ENCODE peak calls at places on chromosomes 6 and 20, in five cellular contexts. One of them, this sample, is unnamed.

GRCh38 chr20:45289942-45290676 is 16.5 kb upstream of the RBPJL start:
- DNase-seq in heart left ventricle: no peak
- DNase-seq in CD8-positive, alpha-beta T cell: no peak
- DNase-seq in PC-3: no peak
- DNase-seq in psoas muscle: no peak
- DNase-seq in this sample: no peak

GRCh38 chr20:37253087-37253486 is 8.5 kb downstream of the GHRH start:
- DNase-seq in heart left ventricle: no peak
- DNase-seq in CD8-positive, alpha-beta T cell: no peak
- DNase-seq in PC-3: no peak
- DNase-seq in psoas muscle: no peak
- DNase-seq in this sample: no peak

GRCh38 chr6:52534966-52535390 is 41.9 kb downstream of the TRAM2 start:
- DNase-seq in heart left ventricle: no peak
- DNase-seq in CD8-positive, alpha-beta T cell: no peak
- DNase-seq in PC-3: no peak
- DNase-seq in psoas muscle: no peak
- DNase-seq in this sample: no peak

GRCh38 chr6:32176476-32177181 is 745 bp upstream of the AGPAT1 start:
- DNase-seq in heart left ventricle: no peak
- DNase-seq in CD8-positive, alpha-beta T cell: no peak
- DNase-seq in PC-3: peak
- DNase-seq in psoas muscle: no peak
- DNase-seq in this sample: no peak

GRCh38 chr6:125154184-125155135 is 887 bp downstream of the TPD52L1 start:
- DNase-seq in heart left ventricle: peak
- DNase-seq in CD8-positive, alpha-beta T cell: no peak
- DNase-seq in PC-3: peak
- DNase-seq in psoas muscle: peak
- DNase-seq in this sample: no peak

GRCh38 chr6:17446713-17447112 is 53.3 kb downstream of the CAP2 start:
- DNase-seq in heart left ventricle: no peak
- DNase-seq in CD8-positive, alpha-beta T cell: no peak
- DNase-seq in PC-3: no peak
- DNase-seq in psoas muscle: no peak
- DNase-seq in this sample: no peak

GRCh38 chr20:6504826-6505225 is 262.7 kb upstream of the BMP2 start:
- DNase-seq in heart left ventricle: no peak
- DNase-seq in CD8-positive, alpha-beta T cell: no peak
- DNase-seq in PC-3: peak
- DNase-seq in psoas muscle: no peak
- DNase-seq in this sample: no peak

GRCh38 chr6:135146160-135146920 is 34.8 kb upstream of the MYB start:
- DNase-seq in heart left ventricle: no peak
- DNase-seq in CD8-positive, alpha-beta T cell: no peak
- DNase-seq in PC-3: peak
- DNase-seq in psoas muscle: no peak
- DNase-seq in this sample: peak

GRCh38 chr20:43570496-43570895 is 11.7 kb downstream of the SGK2 start:
- DNase-seq in heart left ventricle: no peak
- DNase-seq in CD8-positive, alpha-beta T cell: no peak
- DNase-seq in PC-3: no peak
- DNase-seq in psoas muscle: no peak
- DNase-seq in this sample: no peak

GRCh38 chr6:79257381-79258205 is 23.1 kb upstream of the HMGN3 start:
- DNase-seq in heart left ventricle: no peak
- DNase-seq in CD8-positive, alpha-beta T cell: no peak
- DNase-seq in PC-3: peak
- DNase-seq in psoas muscle: no peak
- DNase-seq in this sample: no peak

GRCh38 chr6:81171991-81172740 is 580.3 kb downstream of the TENT5A start:
- DNase-seq in heart left ventricle: peak
- DNase-seq in CD8-positive, alpha-beta T cell: no peak
- DNase-seq in PC-3: no peak
- DNase-seq in psoas muscle: no peak
- DNase-seq in this sample: no peak

GRCh38 chr20:13288357-13288756 is 67.3 kb downstream of the ISM1 start:
- DNase-seq in heart left ventricle: no peak
- DNase-seq in CD8-positive, alpha-beta T cell: no peak
- DNase-seq in PC-3: no peak
- DNase-seq in psoas muscle: no peak
- DNase-seq in this sample: no peak

GRCh38 chr6:33958208-33958862 is 154.5 kb upstream of the MLN start:
- DNase-seq in heart left ventricle: no peak
- DNase-seq in CD8-positive, alpha-beta T cell: peak
- DNase-seq in PC-3: peak
- DNase-seq in psoas muscle: no peak
- DNase-seq in this sample: no peak

GRCh38 chr6:30219244-30219643 is 6.0 kb upstream of the TRIM26 start:
- DNase-seq in heart left ventricle: no peak
- DNase-seq in CD8-positive, alpha-beta T cell: peak
- DNase-seq in PC-3: peak
- DNase-seq in psoas muscle: no peak
- DNase-seq in this sample: no peak

GRCh38 chr6:133501675-133502275 is 260.6 kb downstream of the EYA4 start:
- DNase-seq in heart left ventricle: no peak
- DNase-seq in CD8-positive, alpha-beta T cell: no peak
- DNase-seq in PC-3: no peak
- DNase-seq in psoas muscle: no peak
- DNase-seq in this sample: no peak

GRCh38 chr6:2733324-2733723 is 17.4 kb downstream of the MYLK4 start:
- DNase-seq in heart left ventricle: peak
- DNase-seq in CD8-positive, alpha-beta T cell: peak
- DNase-seq in PC-3: no peak
- DNase-seq in psoas muscle: peak
- DNase-seq in this sample: no peak

GRCh38 chr6:75870389-75870788 is 121.3 kb downstream of the MYO6 start:
- DNase-seq in heart left ventricle: no peak
- DNase-seq in CD8-positive, alpha-beta T cell: no peak
- DNase-seq in PC-3: no peak
- DNase-seq in psoas muscle: no peak
- DNase-seq in this sample: no peak

GRCh38 chr6:90187437-90188049 is 109.1 kb downstream of the BACH2 start:
- DNase-seq in heart left ventricle: no peak
- DNase-seq in CD8-positive, alpha-beta T cell: no peak
- DNase-seq in PC-3: no peak
- DNase-seq in psoas muscle: no peak
- DNase-seq in this sample: no peak

GRCh38 chr20:44050925-44051660 is 135.9 kb downstream of the JPH2 start:
- DNase-seq in heart left ventricle: no peak
- DNase-seq in CD8-positive, alpha-beta T cell: no peak
- DNase-seq in PC-3: no peak
- DNase-seq in psoas muscle: no peak
- DNase-seq in this sample: no peak

GRCh38 chr20:31906001-31906400 is 35.6 kb downstream of the TTLL9 start:
- DNase-seq in heart left ventricle: no peak
- DNase-seq in CD8-positive, alpha-beta T cell: no peak
- DNase-seq in PC-3: no peak
- DNase-seq in psoas muscle: no peak
- DNase-seq in this sample: no peak

GRCh38 chr20:5786930-5787826 is 37.0 kb downstream of the SHLD1 start:
- DNase-seq in heart left ventricle: peak
- DNase-seq in CD8-positive, alpha-beta T cell: no peak
- DNase-seq in PC-3: peak
- DNase-seq in psoas muscle: no peak
- DNase-seq in this sample: no peak

GRCh38 chr20:11232896-11233295 is 559.1 kb upstream of the JAG1 start:
- DNase-seq in heart left ventricle: no peak
- DNase-seq in CD8-positive, alpha-beta T cell: no peak
- DNase-seq in PC-3: no peak
- DNase-seq in psoas muscle: no peak
- DNase-seq in this sample: no peak

GRCh38 chr6:89073014-89073620 is 7.4 kb upstream of the PNRC1 start:
- DNase-seq in heart left ventricle: no peak
- DNase-seq in CD8-positive, alpha-beta T cell: no peak
- DNase-seq in PC-3: no peak
- DNase-seq in psoas muscle: no peak
- DNase-seq in this sample: no peak

GRCh38 chr6:35810831-35811698 is 5.9 kb downstream of the LHFPL5 start:
- DNase-seq in heart left ventricle: no peak
- DNase-seq in CD8-positive, alpha-beta T cell: no peak
- DNase-seq in PC-3: peak
- DNase-seq in psoas muscle: no peak
- DNase-seq in this sample: peak

GRCh38 chr6:45398075-45398817 is 20.5 kb upstream of the SUPT3H start:
- DNase-seq in heart left ventricle: no peak
- DNase-seq in CD8-positive, alpha-beta T cell: no peak
- DNase-seq in PC-3: peak
- DNase-seq in psoas muscle: no peak
- DNase-seq in this sample: no peak

GRCh38 chr20:40646321-40647212 is 42.5 kb downstream of the MAFB start:
- DNase-seq in heart left ventricle: no peak
- DNase-seq in CD8-positive, alpha-beta T cell: no peak
- DNase-seq in PC-3: no peak
- DNase-seq in psoas muscle: no peak
- DNase-seq in this sample: no peak

GRCh38 chr6:22551280-22551679 is 18.1 kb upstream of the HDGFL1 start:
- DNase-seq in heart left ventricle: no peak
- DNase-seq in CD8-positive, alpha-beta T cell: no peak
- DNase-seq in PC-3: peak
- DNase-seq in psoas muscle: no peak
- DNase-seq in this sample: no peak

GRCh38 chr6:122894791-122895190 is 101.2 kb upstream of the CLVS2 start:
- DNase-seq in heart left ventricle: no peak
- DNase-seq in CD8-positive, alpha-beta T cell: no peak
- DNase-seq in PC-3: no peak
- DNase-seq in psoas muscle: no peak
- DNase-seq in this sample: no peak
- TF ChIP-seq CTCF in heart left ventricle: no peak
- TF ChIP-seq CTCF in CD8-positive, alpha-beta T cell: no peak
- TF ChIP-seq CTCF in PC-3: no peak
- TF ChIP-seq CTCF in psoas muscle: no peak
- TF ChIP-seq CTCF in this sample: no peak

GRCh38 chr6:917296-917695 is 224.4 kb upstream of the EXOC2 start:
- DNase-seq in heart left ventricle: no peak
- DNase-seq in CD8-positive, alpha-beta T cell: no peak
- DNase-seq in PC-3: no peak
- DNase-seq in psoas muscle: no peak
- DNase-seq in this sample: no peak

GRCh38 chr6:907928-908327 is 215.0 kb upstream of the EXOC2 start:
- DNase-seq in heart left ventricle: no peak
- DNase-seq in CD8-positive, alpha-beta T cell: no peak
- DNase-seq in PC-3: no peak
- DNase-seq in psoas muscle: no peak
- DNase-seq in this sample: no peak

GRCh38 chr6:916160-916559 is 223.2 kb upstream of the EXOC2 start:
- DNase-seq in heart left ventricle: no peak
- DNase-seq in CD8-positive, alpha-beta T cell: no peak
- DNase-seq in PC-3: no peak
- DNase-seq in psoas muscle: no peak
- DNase-seq in this sample: no peak

GRCh38 chr6:917939-918338 is 225.0 kb upstream of the EXOC2 start:
- DNase-seq in heart left ventricle: no peak
- DNase-seq in CD8-positive, alpha-beta T cell: no peak
- DNase-seq in PC-3: no peak
- DNase-seq in psoas muscle: no peak
- DNase-seq in this sample: no peak

GRCh38 chr6:912871-913663 is 220.1 kb upstream of the EXOC2 start:
- DNase-seq in heart left ventricle: no peak
- DNase-seq in CD8-positive, alpha-beta T cell: no peak
- DNase-seq in PC-3: peak
- DNase-seq in psoas muscle: no peak
- DNase-seq in this sample: peak
- TF ChIP-seq CTCF in heart left ventricle: peak
- TF ChIP-seq CTCF in CD8-positive, alpha-beta T cell: no peak
- TF ChIP-seq CTCF in PC-3: peak
- TF ChIP-seq CTCF in psoas muscle: no peak
- TF ChIP-seq CTCF in this sample: peak

DNA sequence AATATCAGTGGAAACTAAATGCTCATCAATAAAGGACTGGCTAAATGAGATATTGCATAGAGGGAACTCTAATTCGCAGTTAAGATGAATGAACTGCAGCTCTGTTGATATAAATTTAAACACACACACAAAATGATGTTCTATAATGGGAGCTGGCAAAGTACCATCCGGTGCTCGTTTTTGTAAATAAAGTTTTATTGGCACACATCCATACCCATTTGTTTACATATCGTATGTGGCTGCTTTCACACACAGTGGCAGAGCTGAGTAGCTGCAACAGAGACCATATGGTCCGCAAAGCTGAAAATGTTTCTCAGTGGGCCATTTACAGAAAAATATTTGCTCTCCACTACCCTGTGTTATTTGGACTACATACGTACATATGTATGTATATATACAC is 120.7 kb downstream of the EDN3 start:
- DNase-seq in heart left ventricle: no peak
- DNase-seq in CD8-positive, alpha-beta T cell: no peak
- DNase-seq in PC-3: no peak
- DNase-seq in psoas muscle: no peak
- DNase-seq in this sample: no peak
- TF ChIP-seq CTCF in heart left ventricle: no peak
- TF ChIP-seq CTCF in CD8-positive, alpha-beta T cell: no peak
- TF ChIP-seq CTCF in PC-3: no peak
- TF ChIP-seq CTCF in psoas muscle: no peak
- TF ChIP-seq CTCF in this sample: no peak

GRCh38 chr6:5378331-5378730 is 117.0 kb downstream of the FARS2 start:
- DNase-seq in heart left ventricle: no peak
- DNase-seq in CD8-positive, alpha-beta T cell: no peak
- DNase-seq in PC-3: no peak
- DNase-seq in psoas muscle: no peak
- DNase-seq in this sample: no peak

GRCh38 chr6:5384276-5384675 is 123.0 kb downstream of the FARS2 start:
- DNase-seq in heart left ventricle: no peak
- DNase-seq in CD8-positive, alpha-beta T cell: no peak
- DNase-seq in PC-3: no peak
- DNase-seq in psoas muscle: no peak
- DNase-seq in this sample: no peak

DNA sequence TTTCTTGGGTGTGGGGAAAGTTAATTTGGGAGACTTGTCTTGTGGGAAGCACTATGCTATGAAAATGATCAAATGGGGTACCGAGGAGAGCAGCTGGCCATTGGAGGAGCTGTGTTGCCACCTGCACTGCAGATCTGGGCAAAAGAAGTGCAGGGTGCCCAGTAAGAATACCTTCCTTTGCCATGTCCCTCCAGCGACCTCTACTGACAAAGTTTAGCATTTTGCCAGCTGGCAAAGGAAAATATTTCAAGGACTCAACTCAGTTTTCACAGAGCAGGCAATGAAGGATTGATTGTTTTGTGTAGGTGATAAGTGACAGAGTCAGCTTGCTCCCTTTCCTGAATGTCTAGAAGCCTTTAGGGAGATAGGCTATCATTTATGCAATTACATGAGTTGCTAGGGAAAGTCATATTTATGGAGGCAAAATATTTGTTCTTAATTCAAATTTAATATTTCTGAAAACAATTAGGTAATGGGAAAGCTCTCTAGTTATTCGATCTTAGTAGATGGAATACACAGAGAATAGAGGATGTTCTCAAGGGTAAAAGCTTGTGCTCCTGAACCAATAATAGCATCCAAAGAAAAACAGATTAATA is 118.4 kb downstream of the FARS2 start:
- DNase-seq in heart left ventricle: no peak
- DNase-seq in CD8-positive, alpha-beta T cell: no peak
- DNase-seq in PC-3: peak
- DNase-seq in psoas muscle: no peak
- DNase-seq in this sample: no peak
- TF ChIP-seq CTCF in heart left ventricle: no peak
- TF ChIP-seq CTCF in CD8-positive, alpha-beta T cell: no peak
- TF ChIP-seq CTCF in PC-3: peak
- TF ChIP-seq CTCF in psoas muscle: peak
- TF ChIP-seq CTCF in this sample: peak

GRCh38 chr20:50744143-50744792 is 12.9 kb downstream of the PARD6B start:
- DNase-seq in heart left ventricle: peak
- DNase-seq in CD8-positive, alpha-beta T cell: no peak
- DNase-seq in PC-3: peak
- DNase-seq in psoas muscle: peak
- DNase-seq in this sample: peak
- TF ChIP-seq CTCF in heart left ventricle: peak
- TF ChIP-seq CTCF in CD8-positive, alpha-beta T cell: no peak
- TF ChIP-seq CTCF in PC-3: peak
- TF ChIP-seq CTCF in psoas muscle: peak
- TF ChIP-seq CTCF in this sample: peak

This sample was measured in AG09309.